ENCODE peak calls at places on chromosomes 12 and 14, in seven cellular contexts. M is body of pancreas, R is prostate gland, O is breast epithelium, W is ovary, L is A549, G is HepG2. V is an unnamed sample. For H3K4me1, the result is how much of the 10 kb centered on the place peaks cover.

GRCh38 chr14:56057071-56057865 is 60.9 kb upstream of the PELI2 start:
- DNase-seq in M (no peak), R (no peak), O (no peak), W (no peak), L (no peak), G (no peak), V (no peak)

GRCh38 chr14:58785741-58786140 is 148.0 kb downstream of the DACT1 start:
- DNase-seq in M (no peak), R (no peak), O (no peak), W (no peak), L (no peak), G (no peak), V (no peak)

GRCh38 chr12:111298583-111299436 is 70.1 kb downstream of the PHETA1 start:
- DNase-seq in M (peak), R (peak), O (no peak), W (peak), L (peak), G (peak), V (no peak)

GRCh38 chr12:119153477-119154434 is 25.0 kb upstream of the HSPB8 start:
- DNase-seq in M (peak), R (no peak), O (no peak), W (peak), L (no peak), G (no peak), V (peak)

GRCh38 chr12:107684990-107685359 is 624 bp upstream of the PWP1 start:
- DNase-seq in M (no peak), R (no peak), O (no peak), W (no peak), L (peak), G (peak), V (no peak)

GRCh38 chr14:99415496-99416281 is 65.0 kb downstream of the SETD3 start:
- DNase-seq in M (peak), R (peak), O (no peak), W (no peak), L (peak), G (peak), V (peak)

GRCh38 chr12:109670647-109671046 is 43.0 kb upstream of the FAM222A start:
- DNase-seq in M (no peak), R (no peak), O (no peak), W (no peak), L (no peak), G (no peak), V (no peak)

GRCh38 chr14:24337824-24338175 is 2.0 kb downstream of the RIPK3 start:
- DNase-seq in M (no peak), R (no peak), O (no peak), W (no peak), L (no peak), G (no peak), V (no peak)

GRCh38 chr12:31682136-31682962 is 22.9 kb downstream of the ETFBKMT start:
- DNase-seq in M (peak), R (peak), O (peak), W (peak), L (peak), G (peak), V (peak)

GRCh38 chr14:61470954-61471279 is 149.5 kb downstream of the PRKCH start:
- DNase-seq in M (no peak), R (no peak), O (no peak), W (no peak), L (no peak), G (no peak), V (no peak)
- TF ChIP-seq POLR2A in M (no peak), R (no peak), O (no peak), W (no peak), L (no peak), G (no peak), V (no peak)

DNA sequence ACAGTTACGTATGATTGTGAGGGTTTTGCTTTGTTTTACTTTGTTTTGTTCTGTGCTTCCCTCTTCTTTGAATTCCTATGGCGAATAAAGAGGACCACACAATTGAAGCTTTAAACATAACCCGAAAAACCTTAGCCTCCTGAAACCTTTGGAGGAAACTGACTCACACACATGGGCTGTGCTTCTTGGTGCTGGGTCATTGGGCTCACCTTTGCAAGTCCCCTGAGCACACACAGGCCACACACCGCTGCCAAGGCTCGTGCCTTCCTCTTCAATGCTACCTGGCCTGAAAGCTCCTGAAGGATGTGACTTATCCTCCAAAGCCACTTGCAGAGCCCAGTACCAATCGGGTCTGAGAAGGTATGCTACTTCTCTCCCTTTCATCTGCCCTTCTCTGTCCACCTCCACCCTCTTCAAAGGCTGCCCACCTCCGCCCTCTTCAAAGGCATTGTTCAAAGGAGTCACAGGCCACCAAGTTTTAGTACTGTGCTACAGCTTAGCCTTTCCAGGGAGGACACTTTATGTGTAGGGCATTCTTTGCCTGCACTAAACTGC is 114.6 kb downstream of the FOXN3 start:
- DNase-seq in M (no peak), R (no peak), O (no peak), W (no peak), L (no peak), G (no peak), V (no peak)
- H3K4me3 ChIP-seq in M (no peak), R (no peak), O (no peak), W (no peak), L (no peak), G (no peak), V (no peak)

GRCh38 chr12:131455218-131455506 is 255.7 kb upstream of the SFSWAP start:
- DNase-seq in M (no peak), R (no peak), O (no peak), W (no peak), L (no peak), G (no peak), V (no peak)
- H3K4me1 ChIP-seq in M (under half), R (under half), O (under half), W (under half), L (under half), G (under half), V (under half)

DNA sequence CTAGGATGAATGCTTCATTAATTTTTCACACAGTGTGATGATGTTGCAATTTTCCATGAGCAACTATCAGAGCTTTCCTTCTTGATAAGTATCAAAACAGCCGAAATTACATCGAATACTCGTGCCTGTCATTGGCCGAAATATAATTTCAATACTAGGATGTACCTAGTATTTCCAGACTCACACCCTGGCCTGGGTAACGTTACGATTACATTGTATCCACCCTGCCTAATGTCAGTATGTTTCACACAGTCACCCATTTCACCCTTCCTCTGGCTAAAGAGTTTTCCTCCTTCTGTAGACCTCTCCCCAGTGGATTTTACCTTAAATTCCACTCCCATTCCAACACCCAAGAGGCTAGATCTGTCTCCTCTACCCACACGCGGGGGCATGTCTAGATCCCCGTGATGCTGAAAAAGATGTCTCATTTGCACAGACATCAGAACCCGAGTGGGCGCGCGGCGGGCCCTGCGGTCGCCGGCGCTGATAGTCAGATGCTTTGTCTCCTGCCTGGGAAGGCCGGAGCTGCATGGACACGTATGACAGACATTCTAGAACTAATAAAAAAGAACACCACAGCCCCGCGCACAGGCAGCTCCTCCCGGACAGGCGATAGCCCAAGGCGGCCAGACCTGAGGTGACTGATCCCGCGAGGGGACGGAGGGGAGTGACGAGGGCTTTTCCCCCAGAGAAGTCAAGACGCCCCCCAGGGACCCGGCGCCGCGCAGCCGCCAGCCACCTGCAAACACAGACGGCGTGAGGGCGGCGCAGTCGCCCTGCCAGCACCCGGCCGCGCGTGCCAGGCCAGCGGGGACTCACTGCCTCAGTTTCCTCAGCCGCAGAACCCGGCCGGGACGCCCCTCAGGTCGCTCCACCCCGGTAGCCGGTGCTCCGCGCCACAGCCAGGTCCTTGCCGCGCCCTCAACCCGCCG is 691 bp downstream of the KIF21A start:
- DNase-seq in M (no peak), R (peak), O (no peak), W (peak), L (peak), G (peak), V (peak)
- TF ChIP-seq POLR2A in M (no peak), R (no peak), O (no peak), W (no peak), L (no peak), G (no peak), V (no peak)

GRCh38 chr12:120581998-120582397 is 796 bp upstream of the POP5 start:
- DNase-seq in M (no peak), R (no peak), O (no peak), W (no peak), L (no peak), G (no peak), V (no peak)

GRCh38 chr12:120583478-120584030 is 2.4 kb upstream of the POP5 start:
- DNase-seq in M (peak), R (peak), O (peak), W (peak), L (peak), G (peak), V (peak)

GRCh38 chr12:120586216-120586615 is 5.0 kb upstream of the POP5 start:
- DNase-seq in M (no peak), R (no peak), O (no peak), W (no peak), L (no peak), G (no peak), V (no peak)

GRCh38 chr12:120586860-120587259 is 5.7 kb upstream of the POP5 start:
- DNase-seq in M (no peak), R (no peak), O (no peak), W (no peak), L (no peak), G (no peak), V (no peak)

GRCh38 chr12:120584343-120585149 is 3.3 kb upstream of the POP5 start:
- DNase-seq in M (peak), R (peak), O (peak), W (peak), L (peak), G (no peak), V (peak)
- H3K4me3 ChIP-seq in M (no peak), R (peak), O (peak), W (peak), L (peak), G (peak), V (peak)

V was measured in uterus.